ENCODE peak calls at places on chromosomes 11 and 22, in nine cellular contexts. One of them, this sample, is unnamed.

GRCh38 chr22:37459211-37459610 is 27.0 kb downstream of the MFNG start:
- DNase-seq in T-cell: no peak
- DNase-seq in ELR: no peak
- DNase-seq in breast epithelium: no peak
- DNase-seq in AG09309: no peak
- DNase-seq in pulmonary artery endothelial cell: no peak
- DNase-seq in CD4-positive, CD25-positive, alpha-beta regulatory T cell: no peak
- DNase-seq in MV-4-11: no peak
- DNase-seq in right cardiac atrium: no peak
- DNase-seq in this sample: no peak

GRCh38 chr22:19228174-19228573 is 49.6 kb upstream of the SLC25A1 start:
- DNase-seq in breast epithelium: no peak
- DNase-seq in pulmonary artery endothelial cell: no peak
- DNase-seq in ELR: no peak
- DNase-seq in AG09309: no peak
- DNase-seq in MV-4-11: no peak
- DNase-seq in T-cell: no peak
- DNase-seq in CD4-positive, CD25-positive, alpha-beta regulatory T cell: no peak
- DNase-seq in right cardiac atrium: no peak
- DNase-seq in this sample: no peak

GRCh38 chr11:7570938-7571337 is 57.1 kb downstream of the PPFIBP2 start:
- DNase-seq in breast epithelium: no peak
- DNase-seq in pulmonary artery endothelial cell: no peak
- DNase-seq in right cardiac atrium: no peak
- DNase-seq in ELR: no peak
- DNase-seq in AG09309: no peak
- DNase-seq in T-cell: no peak
- DNase-seq in CD4-positive, CD25-positive, alpha-beta regulatory T cell: no peak
- DNase-seq in MV-4-11: no peak
- DNase-seq in this sample: no peak

GRCh38 chr11:96338910-96339703 is 3.9 kb downstream of the MAML2 start:
- DNase-seq in CD4-positive, CD25-positive, alpha-beta regulatory T cell: peak; percentile 71
- DNase-seq in AG09309: no peak
- DNase-seq in right cardiac atrium: peak; percentile 69
- DNase-seq in T-cell: peak; percentile 12
- DNase-seq in ELR: peak; percentile 74
- DNase-seq in MV-4-11: peak; percentile 97
- DNase-seq in pulmonary artery endothelial cell: no peak
- DNase-seq in breast epithelium: peak; percentile 39
- DNase-seq in this sample: no peak

GRCh38 chr11:10490032-10490397 is 35.0 kb downstream of the AMPD3 start:
- DNase-seq in ELR: no peak
- DNase-seq in CD4-positive, CD25-positive, alpha-beta regulatory T cell: no peak
- DNase-seq in T-cell: no peak
- DNase-seq in breast epithelium: no peak
- DNase-seq in AG09309: no peak
- DNase-seq in MV-4-11: no peak
- DNase-seq in pulmonary artery endothelial cell: no peak
- DNase-seq in right cardiac atrium: no peak
- DNase-seq in this sample: no peak

GRCh38 chr11:10584071-10584501 is 15.6 kb upstream of the LYVE1 start:
- DNase-seq in ELR: no peak
- DNase-seq in right cardiac atrium: no peak
- DNase-seq in T-cell: no peak
- DNase-seq in MV-4-11: no peak
- DNase-seq in AG09309: peak; percentile 35
- DNase-seq in CD4-positive, CD25-positive, alpha-beta regulatory T cell: no peak
- DNase-seq in breast epithelium: no peak
- DNase-seq in pulmonary artery endothelial cell: peak; percentile 51
- DNase-seq in this sample: no peak

GRCh38 chr11:120273432-120273831 is 33.5 kb downstream of the POU2F3 start:
- DNase-seq in ELR: peak; percentile 8
- DNase-seq in MV-4-11: no peak
- DNase-seq in CD4-positive, CD25-positive, alpha-beta regulatory T cell: no peak
- DNase-seq in pulmonary artery endothelial cell: no peak
- DNase-seq in T-cell: no peak
- DNase-seq in AG09309: peak; percentile 7
- DNase-seq in breast epithelium: no peak
- DNase-seq in right cardiac atrium: no peak
- DNase-seq in this sample: no peak

GRCh38 chr11:94854770-94855633 is 86.8 kb downstream of the AMOTL1 start:
- DNase-seq in MV-4-11: no peak
- DNase-seq in breast epithelium: no peak
- DNase-seq in T-cell: no peak
- DNase-seq in pulmonary artery endothelial cell: no peak
- DNase-seq in AG09309: no peak
- DNase-seq in ELR: no peak
- DNase-seq in right cardiac atrium: peak; percentile 65
- DNase-seq in CD4-positive, CD25-positive, alpha-beta regulatory T cell: no peak
- DNase-seq in this sample: no peak

GRCh38 chr22:27122561-27122960 is 465.2 kb downstream of the MIAT start:
- DNase-seq in MV-4-11: no peak
- DNase-seq in CD4-positive, CD25-positive, alpha-beta regulatory T cell: no peak
- DNase-seq in AG09309: no peak
- DNase-seq in breast epithelium: no peak
- DNase-seq in T-cell: no peak
- DNase-seq in ELR: no peak
- DNase-seq in pulmonary artery endothelial cell: no peak
- DNase-seq in right cardiac atrium: no peak
- DNase-seq in this sample: no peak

GRCh38 chr11:10459029-10459970 is 4.2 kb downstream of the AMPD3 start:
- DNase-seq in MV-4-11: peak; percentile 76
- DNase-seq in CD4-positive, CD25-positive, alpha-beta regulatory T cell: peak; percentile 90
- DNase-seq in ELR: peak; percentile 19
- DNase-seq in pulmonary artery endothelial cell: no peak
- DNase-seq in AG09309: no peak
- DNase-seq in breast epithelium: no peak
- DNase-seq in T-cell: peak; percentile 73
- DNase-seq in right cardiac atrium: no peak
- DNase-seq in this sample: no peak

GRCh38 chr11:111671383-111671782 is 69.1 kb downstream of the SIK2 start:
- DNase-seq in CD4-positive, CD25-positive, alpha-beta regulatory T cell: no peak
- DNase-seq in breast epithelium: no peak
- DNase-seq in pulmonary artery endothelial cell: no peak
- DNase-seq in MV-4-11: no peak
- DNase-seq in T-cell: no peak
- DNase-seq in ELR: no peak
- DNase-seq in AG09309: no peak
- DNase-seq in right cardiac atrium: no peak
- DNase-seq in this sample: no peak

GRCh38 chr11:126842038-126842437 is 158.5 kb downstream of the KIRREL3 start:
- DNase-seq in ELR: no peak
- DNase-seq in breast epithelium: no peak
- DNase-seq in AG09309: no peak
- DNase-seq in pulmonary artery endothelial cell: no peak
- DNase-seq in T-cell: no peak
- DNase-seq in right cardiac atrium: no peak
- DNase-seq in CD4-positive, CD25-positive, alpha-beta regulatory T cell: no peak
- DNase-seq in MV-4-11: no peak
- DNase-seq in this sample: no peak

GRCh38 chr22:44994399-44995281 is 15.2 kb downstream of the PHF21B start:
- DNase-seq in AG09309: no peak
- DNase-seq in right cardiac atrium: no peak
- DNase-seq in breast epithelium: no peak
- DNase-seq in MV-4-11: no peak
- DNase-seq in CD4-positive, CD25-positive, alpha-beta regulatory T cell: no peak
- DNase-seq in T-cell: no peak
- DNase-seq in ELR: no peak
- DNase-seq in pulmonary artery endothelial cell: no peak
- DNase-seq in this sample: peak; percentile 49

GRCh38 chr11:77081976-77082836 is 15.4 kb downstream of the CAPN5 start:
- DNase-seq in ELR: no peak
- DNase-seq in pulmonary artery endothelial cell: no peak
- DNase-seq in AG09309: no peak
- DNase-seq in breast epithelium: no peak
- DNase-seq in MV-4-11: no peak
- DNase-seq in T-cell: no peak
- DNase-seq in right cardiac atrium: no peak
- DNase-seq in CD4-positive, CD25-positive, alpha-beta regulatory T cell: no peak
- DNase-seq in this sample: no peak

GRCh38 chr11:93611836-93612677 is 49.4 kb upstream of the CEP295 start:
- DNase-seq in T-cell: no peak
- DNase-seq in MV-4-11: no peak
- DNase-seq in AG09309: no peak
- DNase-seq in CD4-positive, CD25-positive, alpha-beta regulatory T cell: no peak
- DNase-seq in breast epithelium: no peak
- DNase-seq in ELR: no peak
- DNase-seq in pulmonary artery endothelial cell: no peak
- DNase-seq in right cardiac atrium: no peak
- DNase-seq in this sample: peak; percentile 28

GRCh38 chr22:30296851-30297250 is 7.5 kb upstream of the CASTOR1 start:
- DNase-seq in pulmonary artery endothelial cell: no peak
- DNase-seq in T-cell: no peak
- DNase-seq in CD4-positive, CD25-positive, alpha-beta regulatory T cell: no peak
- DNase-seq in MV-4-11: no peak
- DNase-seq in AG09309: no peak
- DNase-seq in ELR: no peak
- DNase-seq in right cardiac atrium: peak; percentile 3
- DNase-seq in breast epithelium: no peak
- DNase-seq in this sample: no peak

GRCh38 chr11:64119748-64120147 is 46.2 kb downstream of the MACROD1 start:
- DNase-seq in T-cell: no peak
- DNase-seq in ELR: no peak
- DNase-seq in right cardiac atrium: no peak
- DNase-seq in breast epithelium: no peak
- DNase-seq in MV-4-11: no peak
- DNase-seq in AG09309: no peak
- DNase-seq in pulmonary artery endothelial cell: no peak
- DNase-seq in CD4-positive, CD25-positive, alpha-beta regulatory T cell: no peak
- DNase-seq in this sample: no peak

GRCh38 chr11:116511684-116512083 is 261.1 kb downstream of the BUD13 start:
- DNase-seq in pulmonary artery endothelial cell: no peak
- DNase-seq in right cardiac atrium: no peak
- DNase-seq in AG09309: no peak
- DNase-seq in breast epithelium: no peak
- DNase-seq in MV-4-11: no peak
- DNase-seq in ELR: no peak
- DNase-seq in CD4-positive, CD25-positive, alpha-beta regulatory T cell: no peak
- DNase-seq in T-cell: no peak
- DNase-seq in this sample: no peak

GRCh38 chr11:60872952-60873524 is 5.7 kb downstream of the ZP1 start:
- DNase-seq in right cardiac atrium: no peak
- DNase-seq in T-cell: no peak
- DNase-seq in CD4-positive, CD25-positive, alpha-beta regulatory T cell: peak; percentile 41
- DNase-seq in AG09309: peak; percentile 34
- DNase-seq in MV-4-11: peak; percentile 52
- DNase-seq in ELR: peak; percentile 97
- DNase-seq in breast epithelium: no peak
- DNase-seq in pulmonary artery endothelial cell: no peak
- DNase-seq in this sample: peak; percentile 41

This sample was measured in hepatocyte.